ENCODE peak calls at places on chromosomes 12 and 14, in eight cellular contexts. A, V, L, Z, K, G, Q and D are unnamed samples.
A peak's percentile ranks its signal among the peaks of the same experiment; 100 is the strongest.

GRCh38 chr12:53938276-53939140 is at the start of gene HOXC13:
- DNase-seq in L (no peak), A (peak; percentile 94), K (peak; percentile 70), Q (no peak), Z (no peak), G (peak; percentile 51), V (peak; percentile 93), D (peak; percentile 98)

GRCh38 chr14:77267937-77268699 is 2.9 kb downstream of the NGB start:
- DNase-seq in L (no peak), Z (no peak), G (no peak), A (no peak), Q (no peak), V (no peak), K (no peak), D (no peak)

GRCh38 chr12:2306686-2307249 is 254.0 kb downstream of the CACNA1C start:
- DNase-seq in Z (no peak), V (peak; percentile 50), G (no peak), K (no peak), L (no peak), A (no peak), Q (no peak), D (no peak)

GRCh38 chr12:94987806-94988205 is 15.7 kb downstream of the NDUFA12 start:
- DNase-seq in L (no peak), V (no peak), G (no peak), Z (peak; percentile 8), Q (no peak), K (no peak), A (no peak), D (no peak)

GRCh38 chr14:56271988-56272387 is 153.8 kb downstream of the PELI2 start:
- DNase-seq in Z (peak; percentile 85), V (no peak), Q (no peak), K (no peak), G (peak; percentile 88), L (no peak), A (no peak), D (no peak)

GRCh38 chr14:99757331-99758070 is 35.7 kb upstream of the EML1 start:
- DNase-seq in G (peak; percentile 97), A (peak; percentile 93), V (peak; percentile 58), L (no peak), Q (no peak), K (no peak), Z (peak; percentile 95), D (no peak)

GRCh38 chr12:22334696-22335290 is at the start of gene ST8SIA1:
- DNase-seq in K (peak; percentile 24), G (peak; percentile 15), L (peak; percentile 49), Q (peak; percentile 53), A (no peak), Z (peak; percentile 27), V (peak; percentile 71), D (no peak)

GRCh38 chr12:31355747-31356107 is 29.8 kb upstream of the SINHCAF start:
- DNase-seq in V (no peak), A (no peak), Z (no peak), K (no peak), L (no peak), Q (no peak), G (no peak), D (no peak)

GRCh38 chr14:51529731-51530130 is 122.0 kb upstream of the FRMD6 start:
- DNase-seq in L (no peak), Z (no peak), K (no peak), Q (no peak), A (no peak), G (no peak), V (no peak), D (no peak)

DNA sequence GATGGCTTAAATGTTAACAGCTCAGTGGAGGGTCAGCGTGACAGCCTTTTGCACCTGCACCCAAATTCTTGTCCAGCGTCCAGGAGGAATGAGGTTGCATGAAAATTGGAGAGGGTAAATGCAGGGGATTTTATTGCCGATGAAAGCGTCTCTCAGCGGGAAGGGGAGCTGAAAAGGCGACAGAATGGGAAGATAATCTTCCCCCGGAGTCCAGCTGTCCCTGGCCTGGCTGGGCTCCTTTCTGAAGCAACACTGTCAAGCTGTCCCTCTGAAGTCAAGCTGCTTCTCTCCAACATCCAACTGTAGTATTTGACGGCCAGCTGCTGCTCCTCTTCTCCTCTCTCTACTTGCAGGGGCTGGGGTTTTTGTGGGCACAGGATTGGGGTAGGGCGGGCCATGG is 32.6 kb downstream of the NOPCHAP1 start:
- DNase-seq in V (no peak), Z (no peak), L (no peak), K (no peak), Q (no peak), A (no peak), G (no peak), D (no peak)
- H3K4me3 ChIP-seq in V (no peak overlapping the region), Z (no peak overlapping the region), L (no peak overlapping the region), K (no peak overlapping the region), Q (no peak overlapping the region), A (no peak overlapping the region), G (no peak overlapping the region), D (no peak overlapping the region)

GRCh38 chr12:77946541-77947021 is 115.9 kb downstream of the NAV3 start:
- DNase-seq in Q (no peak), G (peak; percentile 88), L (no peak), V (no peak), A (no peak), Z (no peak), K (no peak), D (no peak)
- H3K4me3 ChIP-seq in Q (no peak overlapping the region), G (no peak overlapping the region), L (no peak overlapping the region), V (no peak overlapping the region), A (no peak overlapping the region), Z (no peak overlapping the region), K (no peak overlapping the region), D (no peak overlapping the region)

GRCh38 chr14:31419179-31420012 is 954 bp downstream of the HEATR5A start:
- DNase-seq in L (no peak), Q (no peak), K (no peak), A (no peak), Z (peak; percentile 53), G (peak; percentile 49), V (no peak), D (no peak)

GRCh38 chr14:31418440-31418839 is 1.9 kb downstream of the HEATR5A start:
- DNase-seq in L (no peak), K (no peak), Z (no peak), Q (no peak), G (no peak), A (no peak), V (no peak), D (no peak)

GRCh38 chr14:31420013-31420318 is 384 bp downstream of the HEATR5A start:
- DNase-seq in Q (peak; percentile 10), Z (no peak), V (peak; percentile 79), L (peak; percentile 63), A (no peak), G (no peak), K (peak; percentile 48), D (peak; percentile 56)

GRCh38 chr14:31420319-31421081 is at the start of gene HEATR5A:
- DNase-seq in K (peak; percentile 94), V (peak; percentile 97), L (peak; percentile 97), Q (peak; percentile 87), A (peak; percentile 15), Z (peak; percentile 97), G (peak; percentile 96), D (peak; percentile 95)

DNA sequence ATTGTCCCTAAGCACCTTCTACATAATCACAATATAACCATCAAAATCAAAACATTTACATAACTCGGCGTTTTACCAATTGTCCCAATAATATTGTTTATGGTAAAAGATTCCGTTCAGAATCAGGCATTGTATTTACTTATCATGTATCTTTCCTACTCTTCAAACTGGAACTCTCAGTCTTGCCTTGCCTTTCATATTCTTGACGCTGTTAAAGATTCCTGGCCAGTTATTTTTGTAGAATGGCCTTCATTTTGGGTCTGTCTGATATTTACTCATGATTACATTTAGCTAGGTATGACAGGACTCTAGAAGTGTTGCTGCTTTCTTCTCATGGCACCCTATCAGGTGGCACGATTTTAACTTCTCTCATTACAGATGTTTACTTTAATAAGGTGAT is 850 bp upstream of the HEATR5A start:
- DNase-seq in G (no peak), Z (no peak), K (no peak), Q (no peak), A (no peak), L (no peak), V (no peak), D (no peak)
- H3K4me3 ChIP-seq in G (no peak overlapping the region), Z (no peak overlapping the region), K (no peak overlapping the region), Q (no peak overlapping the region), A (no peak overlapping the region), L (peak overlapping the region; percentile 97), V (peak overlapping the region; percentile 83), D (no peak overlapping the region)

GRCh38 chr14:94026886-94027469 is 838 bp downstream of the OTUB2 start:
- DNase-seq in K (no peak), A (no peak), G (no peak), Z (no peak), Q (no peak), L (no peak), V (no peak), D (no peak)

GRCh38 chr14:94027566-94028449 is 1.7 kb downstream of the OTUB2 start:
- DNase-seq in Z (no peak), Q (no peak), L (no peak), A (peak; percentile 53), V (no peak), K (no peak), G (no peak), D (no peak)

GRCh38 chr14:94024549-94024948 is 1.6 kb upstream of the OTUB2 start:
- DNase-seq in A (no peak), V (no peak), Z (no peak), L (no peak), Q (no peak), K (no peak), G (no peak), D (no peak)

GRCh38 chr14:94026173-94026885 is at the start of gene OTUB2:
- DNase-seq in G (peak; percentile 98), K (peak; percentile 97), Q (peak; percentile 91), Z (peak; percentile 99), L (peak; percentile 97), A (peak; percentile 93), V (peak; percentile 99), D (peak; percentile 97)

GRCh38 chr14:94025720-94026119 is 420 bp upstream of the OTUB2 start:
- DNase-seq in L (no peak), A (no peak), K (no peak), Z (no peak), G (no peak), Q (no peak), V (no peak), D (no peak)
- H3K4me3 ChIP-seq in L (peak overlapping the region; percentile 82), A (peak overlapping the region; percentile 62), K (peak overlapping the region; percentile 86), Z (peak overlapping the region; percentile 48), G (no peak overlapping the region), Q (peak overlapping the region; percentile 57), V (peak overlapping the region; percentile 69), D (peak overlapping the region; percentile 97)